ENCODE peak calls at places on chromosomes 5 and 9, in eight cellular contexts. S, Q, N, R, J, P, Y and H are unnamed samples.

GRCh38 chr5:61313960-61314681 is 17.9 kb upstream of the ZSWIM6 start:
- DNase-seq in S (no peak), Q (no peak), N (peak), R (no peak), J (no peak), P (peak), Y (no peak), H (no peak)

GRCh38 chr5:21776466-21776865 is 1076.7 kb downstream of the CDH12 start:
- DNase-seq in S (no peak), Q (no peak), N (no peak), R (no peak), J (no peak), P (no peak), Y (no peak), H (no peak)

GRCh38 chr5:154276932-154277331 is 86.4 kb downstream of the GALNT10 start:
- DNase-seq in S (peak), Q (no peak), N (no peak), R (peak), J (no peak), P (peak), Y (no peak), H (no peak)

GRCh38 chr9:19782005-19782404 is 6.8 kb downstream of the SLC24A2 start:
- DNase-seq in S (no peak), Q (no peak), N (peak), R (no peak), J (no peak), P (no peak), Y (no peak), H (no peak)

GRCh38 chr5:95797301-95797700 is 25.2 kb downstream of the GLRX start:
- DNase-seq in S (no peak), Q (no peak), N (no peak), R (no peak), J (no peak), P (no peak), Y (no peak), H (no peak)

GRCh38 chr9:81680006-81680405 is 9.3 kb downstream of the TLE1 start:
- DNase-seq in S (no peak), Q (no peak), N (no peak), R (no peak), J (no peak), P (no peak), Y (no peak), H (no peak)

GRCh38 chr5:131081371-131081770 is 83.7 kb downstream of the HINT1 start:
- DNase-seq in S (no peak), Q (no peak), N (no peak), R (no peak), J (peak), P (no peak), Y (no peak), H (no peak)

GRCh38 chr9:113973226-113973625 is 97.1 kb downstream of the ZNF618 start:
- DNase-seq in S (no peak), Q (no peak), N (no peak), R (no peak), J (no peak), P (no peak), Y (no peak), H (no peak)

GRCh38 chr9:13513710-13514444 is 234.4 kb upstream of the MPDZ start:
- DNase-seq in S (no peak), Q (no peak), N (no peak), R (no peak), J (no peak), P (peak), Y (peak), H (no peak)

GRCh38 chr5:136036293-136036911 is 7.6 kb downstream of the TGFBI start:
- DNase-seq in S (peak), Q (no peak), N (no peak), R (no peak), J (no peak), P (no peak), Y (no peak), H (no peak)

GRCh38 chr9:83027153-83027867 is 35.6 kb downstream of the RASEF start:
- DNase-seq in S (no peak), Q (no peak), N (peak), R (no peak), J (no peak), P (peak), Y (no peak), H (no peak)

GRCh38 chr5:35138232-35138631 is 90.5 kb upstream of the AGXT2 start:
- DNase-seq in S (no peak), Q (no peak), N (no peak), R (no peak), J (no peak), P (peak), Y (no peak), H (no peak)

GRCh38 chr5:136057401-136057951 is 28.7 kb downstream of the TGFBI start:
- DNase-seq in S (no peak), Q (no peak), N (no peak), R (no peak), J (peak), P (no peak), Y (no peak), H (no peak)

GRCh38 chr5:151751091-151751490 is 7.3 kb downstream of the ATOX1 start:
- DNase-seq in S (no peak), Q (no peak), N (no peak), R (no peak), J (peak), P (peak), Y (no peak), H (no peak)

GRCh38 chr9:5557606-5558587 is 47.6 kb downstream of the PDCD1LG2 start:
- DNase-seq in S (no peak), Q (peak), N (no peak), R (no peak), J (peak), P (no peak), Y (no peak), H (peak)

GRCh38 chr5:82351754-82352145 is 73.6 kb upstream of the RPS23 start:
- DNase-seq in S (no peak), Q (no peak), N (peak), R (no peak), J (peak), P (peak), Y (peak), H (no peak)

GRCh38 chr9:95822583-95823431 is 52.7 kb upstream of the ERCC6L2 start:
- DNase-seq in S (no peak), Q (no peak), N (peak), R (no peak), J (peak), P (peak), Y (no peak), H (no peak)

GRCh38 chr5:14413331-14413750 is 168.3 kb upstream of the OTULINL start:
- DNase-seq in S (no peak), Q (peak), N (no peak), R (no peak), J (no peak), P (no peak), Y (no peak), H (no peak)

GRCh38 chr5:14428302-14429081 is 153.1 kb upstream of the OTULINL start:
- DNase-seq in S (no peak), Q (no peak), N (no peak), R (no peak), J (no peak), P (peak), Y (peak), H (no peak)

GRCh38 chr5:157603333-157604190 is 28.0 kb upstream of the ADAM19 start:
- DNase-seq in S (no peak), Q (peak), N (peak), R (no peak), J (peak), P (peak), Y (no peak), H (peak)

GRCh38 chr5:32790411-32790951 is 79.4 kb downstream of the NPR3 start:
- DNase-seq in S (no peak), Q (no peak), N (no peak), R (no peak), J (no peak), P (peak), Y (no peak), H (no peak)

GRCh38 chr5:177601577-177602457 is 1.9 kb downstream of the B4GALT7 start:
- DNase-seq in S (no peak), Q (no peak), N (peak), R (no peak), J (no peak), P (no peak), Y (no peak), H (no peak)

GRCh38 chr5:74516217-74516636 is 124.3 kb downstream of the ENC1 start:
- DNase-seq in S (no peak), Q (no peak), N (peak), R (no peak), J (no peak), P (peak), Y (no peak), H (no peak)

GRCh38 chr9:27726244-27727141 is 153.2 kb upstream of the C9orf72 start:
- DNase-seq in S (no peak), Q (no peak), N (peak), R (peak), J (peak), P (peak), Y (peak), H (no peak)

GRCh38 chr9:134329576-134329855 is 3.3 kb downstream of the RXRA start:
- DNase-seq in S (no peak), Q (no peak), N (no peak), R (peak), J (no peak), P (no peak), Y (no peak), H (no peak)

GRCh38 chr5:21398511-21398910 is 1410.5 kb upstream of the CDH18 start:
- DNase-seq in S (no peak), Q (no peak), N (no peak), R (no peak), J (no peak), P (no peak), Y (peak), H (no peak)

GRCh38 chr5:80369521-80369920 is 38.3 kb upstream of the ZFYVE16 start:
- DNase-seq in S (no peak), Q (no peak), N (no peak), R (no peak), J (no peak), P (no peak), Y (no peak), H (no peak)

GRCh38 chr9:136856541-136857141 is 4.5 kb downstream of the MAMDC4 start:
- DNase-seq in S (no peak), Q (no peak), N (no peak), R (peak), J (no peak), P (no peak), Y (no peak), H (no peak)

GRCh38 chr5:83368317-83368716 is 103.2 kb upstream of the VCAN start:
- DNase-seq in S (no peak), Q (no peak), N (no peak), R (no peak), J (peak), P (peak), Y (no peak), H (no peak)